ENCODE peak calls at places on chromosomes 16 and 17, in six cellular contexts. Q, Z, N, D, I and X are unnamed samples.

GRCh38 chr16:11624205-11624604 is 37.5 kb upstream of the LITAF start:
- ATAC-seq in N (no peak), I (no peak), Z (no peak), Q (peak), D (no peak), X (no peak)

GRCh38 chr16:9261376-9261775 is 169.9 kb downstream of the HAPSTR1 start:
- ATAC-seq in D (no peak), N (no peak), Q (no peak), Z (no peak), I (no peak), X (no peak)

GRCh38 chr17:39227364-39227919 is 1.7 kb upstream of the STAC2 start:
- ATAC-seq in N (no peak), Q (no peak), Z (no peak), I (no peak), D (no peak), X (no peak)

GRCh38 chr17:81902653-81903414 is 796 bp downstream of the NPB start:
- ATAC-seq in D (no peak), I (peak), Z (peak), Q (peak), N (peak), X (no peak)

GRCh38 chr16:80167657-80168056 is 373.1 kb upstream of the DYNLRB2 start:
- ATAC-seq in N (no peak), Q (no peak), Z (no peak), I (no peak), D (no peak), X (no peak)

GRCh38 chr16:85437161-85438052 is 175.7 kb upstream of the GSE1 start:
- ATAC-seq in I (peak), N (no peak), Z (no peak), D (no peak), Q (peak), X (peak)

GRCh38 chr16:66728804-66729203 is 22.6 kb downstream of the DYNC1LI2 start:
- ATAC-seq in Z (peak), I (no peak), N (no peak), Q (peak), D (peak), X (no peak)

GRCh38 chr17:1008008-1008761 is 11.3 kb downstream of the TIMM22 start:
- ATAC-seq in N (no peak), D (no peak), Z (no peak), I (peak), Q (no peak), X (peak)

GRCh38 chr17:49508061-49508865 is 13.2 kb downstream of the NGFR start:
- ATAC-seq in Q (no peak), Z (peak), N (peak), I (no peak), D (peak), X (no peak)

GRCh38 chr17:46744441-46744840 is 74.1 kb downstream of the WNT3 start:
- ATAC-seq in I (no peak), D (no peak), Q (no peak), Z (no peak), N (no peak), X (no peak)

GRCh38 chr17:59342681-59343127 is 11.2 kb downstream of the YPEL2 start:
- ATAC-seq in Z (peak), D (peak), N (peak), I (no peak), Q (no peak), X (no peak)

GRCh38 chr16:78897299-78897698 is 703.2 kb downstream of the MAF start:
- ATAC-seq in N (no peak), Z (no peak), D (no peak), I (no peak), Q (no peak), X (no peak)

GRCh38 chr17:66538776-66539175 is 236.4 kb downstream of the PRKCA start:
- ATAC-seq in D (no peak), N (no peak), Z (no peak), I (peak), Q (peak), X (no peak)

GRCh38 chr16:10256855-10257641 is 74.8 kb upstream of the GRIN2A start:
- ATAC-seq in Z (peak), I (peak), Q (peak), N (peak), D (peak), X (no peak)

GRCh38 chr16:3503513-3503912 is 2.7 kb downstream of the CLUAP1 start:
- ATAC-seq in D (no peak), N (peak), I (no peak), Q (no peak), Z (no peak), X (no peak)

GRCh38 chr17:82495844-82496528 is 23.5 kb upstream of the FOXK2 start:
- ATAC-seq in Z (no peak), I (no peak), D (no peak), N (no peak), Q (no peak), X (no peak)

GRCh38 chr17:66535611-66536010 is 233.2 kb downstream of the PRKCA start:
- ATAC-seq in Q (no peak), D (no peak), I (no peak), N (peak), Z (no peak), X (no peak)

GRCh38 chr16:89455178-89455577 is 35.2 kb downstream of the ANKRD11 start:
- ATAC-seq in Q (no peak), Z (no peak), I (no peak), D (no peak), N (no peak), X (no peak)

GRCh38 chr16:49782405-49782804 is 73.5 kb downstream of the ZNF423 start:
- ATAC-seq in Z (no peak), D (no peak), I (no peak), Q (no peak), N (no peak), X (no peak)

GRCh38 chr16:59305850-59306249 is 571.7 kb upstream of the GOT2 start:
- ATAC-seq in Z (no peak), I (no peak), N (no peak), Q (no peak), D (peak), X (no peak)

GRCh38 chr16:28990375-28991040 is 5.7 kb downstream of the LAT start:
- ATAC-seq in N (peak), I (no peak), D (peak), Q (no peak), Z (no peak), X (no peak)

GRCh38 chr16:1744338-1744840 is 27.0 kb downstream of the NME3 start:
- ATAC-seq in Q (no peak), N (no peak), Z (no peak), I (no peak), D (no peak), X (no peak)

GRCh38 chr17:68972119-68972704 is 17.0 kb upstream of the ABCA8 start:
- ATAC-seq in N (peak), Z (no peak), D (peak), Q (peak), I (peak), X (no peak)

GRCh38 chr17:75785016-75785769 is 587 bp downstream of the UNK start:
- ATAC-seq in N (peak), D (peak), Z (peak), I (peak), Q (peak), X (peak)
- TF ChIP-seq EP300 in N (peak), D (no peak), Z (peak), I (peak), Q (peak), X (peak)

GRCh38 chr16:56822966-56823739 is 41.9 kb upstream of the SLC12A3 start:
- ATAC-seq in D (no peak), N (no peak), Z (no peak), I (no peak), Q (no peak), X (no peak)
- H3K27ac ChIP-seq in D (no peak), N (no peak), Z (no peak), I (no peak), Q (no peak), X (no peak)

DNA sequence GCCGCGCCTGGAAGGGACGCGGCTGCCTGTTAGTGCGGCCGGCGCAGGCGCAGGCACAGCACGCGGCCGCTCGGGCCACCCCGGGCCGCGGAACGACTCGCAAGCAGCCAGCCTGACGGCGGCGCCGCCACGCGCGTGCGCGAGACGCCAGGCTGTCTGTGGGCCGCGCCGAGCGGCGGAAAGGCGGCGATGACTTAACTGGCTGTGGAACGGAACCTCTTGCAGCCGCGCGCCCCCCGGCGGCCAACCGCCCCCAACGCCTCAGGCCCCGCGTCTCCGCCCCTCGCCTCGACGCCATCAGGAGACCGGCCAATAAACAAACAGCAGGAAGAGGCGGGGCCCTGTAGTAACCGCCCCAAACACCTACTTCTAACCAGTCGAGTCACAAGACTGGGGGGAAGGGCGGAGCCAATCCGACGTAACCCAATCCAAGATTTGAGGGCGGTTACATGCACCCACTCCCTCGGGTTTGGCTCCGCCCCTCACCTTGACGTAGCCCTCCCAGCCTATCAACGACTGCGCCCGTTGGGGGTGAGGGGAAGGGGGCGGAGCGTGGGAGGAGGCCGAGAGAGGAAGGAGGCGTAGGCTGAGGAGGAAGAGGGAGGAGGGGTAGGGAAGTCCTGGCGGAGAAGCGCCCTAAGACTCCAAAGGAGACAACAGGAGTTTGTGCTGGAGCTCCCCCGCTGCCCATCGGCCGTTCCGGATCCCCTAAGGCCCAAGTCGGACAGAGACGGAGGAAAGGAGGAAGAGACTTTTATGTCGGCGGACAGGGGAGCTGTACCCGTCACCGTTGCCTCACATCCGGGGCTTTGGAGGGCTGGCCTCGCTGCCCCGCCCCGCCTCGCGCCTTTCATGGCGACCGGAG is at the start of gene FBRS:
- ATAC-seq in Z (peak), Q (peak), N (peak), D (peak), I (peak), X (peak)
- TF ChIP-seq EP300 in Z (no peak), Q (no peak), N (no peak), D (no peak), I (no peak), X (no peak)

DNA sequence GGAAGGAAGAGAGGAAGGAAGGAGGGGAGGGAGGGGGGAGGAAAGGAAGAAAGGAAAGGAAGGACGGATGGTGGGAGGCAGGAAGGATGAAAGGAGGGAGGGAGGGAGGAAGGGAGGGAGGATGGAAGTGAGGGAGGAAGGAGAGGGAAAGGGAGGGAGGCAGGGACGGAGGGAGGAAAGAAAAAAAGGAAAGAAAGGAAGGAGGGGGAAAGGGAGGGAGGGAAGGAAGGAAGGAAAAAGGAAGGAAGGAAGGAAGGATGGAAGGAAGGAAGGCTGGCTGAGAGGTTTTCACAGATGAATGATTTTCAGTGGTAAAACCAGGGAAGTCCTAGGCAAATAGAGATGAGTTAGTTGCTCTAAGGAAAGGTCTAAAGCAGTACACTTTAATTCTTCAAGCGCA is 276.6 kb upstream of the XYLT1 start:
- ATAC-seq in Z (no peak), D (no peak), I (no peak), N (no peak), Q (no peak), X (no peak)
- H3K27ac ChIP-seq in Z (no peak), D (no peak), I (no peak), N (no peak), Q (no peak), X (no peak)